ENCODE peak calls at places on chromosomes 16 and 17, in four cellular contexts. One of them, this sample, is unnamed.

GRCh38 chr16:82808036-82808435 is 181.3 kb downstream of the CDH13 start:
- DNase-seq in NCI-H2081: no peak
- DNase-seq in HCEC 1CT: no peak
- DNase-seq in left ventricle myocardium inferior: no peak
- DNase-seq in this sample: no peak

GRCh38 chr17:37493249-37494027 is 3.7 kb downstream of the DUSP14 start:
- DNase-seq in NCI-H2081: no peak
- DNase-seq in HCEC 1CT: peak; percentile 96
- DNase-seq in left ventricle myocardium inferior: no peak
- DNase-seq in this sample: no peak

GRCh38 chr16:2782583-2783351 is 4.6 kb downstream of the PRSS33 start:
- DNase-seq in NCI-H2081: no peak
- DNase-seq in HCEC 1CT: no peak
- DNase-seq in left ventricle myocardium inferior: no peak
- DNase-seq in this sample: no peak

GRCh38 chr16:89742948-89743347 is 21.6 kb downstream of the ZNF276 start:
- DNase-seq in NCI-H2081: no peak
- DNase-seq in HCEC 1CT: no peak
- DNase-seq in left ventricle myocardium inferior: no peak
- DNase-seq in this sample: no peak

GRCh38 chr16:87956771-87957279 is 5.6 kb downstream of the BANP start:
- DNase-seq in NCI-H2081: no peak
- DNase-seq in HCEC 1CT: peak; percentile 36
- DNase-seq in left ventricle myocardium inferior: no peak
- DNase-seq in this sample: no peak

GRCh38 chr16:58128181-58128631 is 975 bp downstream of the CFAP20 start:
- DNase-seq in NCI-H2081: no peak
- DNase-seq in HCEC 1CT: no peak
- DNase-seq in left ventricle myocardium inferior: no peak
- DNase-seq in this sample: no peak

GRCh38 chr17:57372156-57372555 is 115.8 kb downstream of the MSI2 start:
- DNase-seq in NCI-H2081: no peak
- DNase-seq in HCEC 1CT: peak; percentile 48
- DNase-seq in left ventricle myocardium inferior: no peak
- DNase-seq in this sample: no peak

GRCh38 chr17:38354466-38354865 is 2.8 kb downstream of the SOCS7 start:
- DNase-seq in NCI-H2081: no peak
- DNase-seq in HCEC 1CT: no peak
- DNase-seq in left ventricle myocardium inferior: no peak
- DNase-seq in this sample: no peak

GRCh38 chr17:27743288-27743885 is 56.9 kb downstream of the NOS2 start:
- DNase-seq in NCI-H2081: no peak
- DNase-seq in HCEC 1CT: no peak
- DNase-seq in left ventricle myocardium inferior: no peak
- DNase-seq in this sample: no peak

GRCh38 chr16:49755291-49755611 is 100.7 kb downstream of the ZNF423 start:
- DNase-seq in NCI-H2081: no peak
- DNase-seq in HCEC 1CT: no peak
- DNase-seq in left ventricle myocardium inferior: no peak
- DNase-seq in this sample: peak; percentile 4

GRCh38 chr16:75378616-75379015 is 54.7 kb downstream of the CFDP1 start:
- DNase-seq in NCI-H2081: no peak
- DNase-seq in HCEC 1CT: peak; percentile 19
- DNase-seq in left ventricle myocardium inferior: no peak
- DNase-seq in this sample: no peak

GRCh38 chr17:1640329-1641064 is 5.0 kb downstream of the SCARF1 start:
- DNase-seq in NCI-H2081: no peak
- DNase-seq in HCEC 1CT: no peak
- DNase-seq in left ventricle myocardium inferior: no peak
- DNase-seq in this sample: no peak

GRCh38 chr16:11078812-11079459 is 134.6 kb downstream of the CLEC16A start:
- DNase-seq in NCI-H2081: no peak
- DNase-seq in HCEC 1CT: peak; percentile 49
- DNase-seq in left ventricle myocardium inferior: no peak
- DNase-seq in this sample: no peak

GRCh38 chr17:41777157-41777578 is 9.3 kb downstream of the JUP start:
- DNase-seq in NCI-H2081: no peak
- DNase-seq in HCEC 1CT: peak; percentile 24
- DNase-seq in left ventricle myocardium inferior: peak; percentile 77
- DNase-seq in this sample: no peak

GRCh38 chr17:31318298-31319190 is 2.9 kb downstream of the EVI2A start:
- DNase-seq in NCI-H2081: no peak
- DNase-seq in HCEC 1CT: peak; percentile 74
- DNase-seq in left ventricle myocardium inferior: peak; percentile 40
- DNase-seq in this sample: peak; percentile 8

GRCh38 chr16:89191033-89191900 is 9.1 kb downstream of the SLC22A31 start:
- DNase-seq in NCI-H2081: no peak
- DNase-seq in HCEC 1CT: no peak
- DNase-seq in left ventricle myocardium inferior: no peak
- DNase-seq in this sample: no peak

GRCh38 chr17:21263351-21263750 is 10.1 kb upstream of the NATD1 start:
- DNase-seq in NCI-H2081: no peak
- DNase-seq in HCEC 1CT: peak; percentile 82
- DNase-seq in left ventricle myocardium inferior: no peak
- DNase-seq in this sample: no peak

GRCh38 chr17:75815399-75815798 is 28.8 kb downstream of the UNC13D start:
- DNase-seq in NCI-H2081: no peak
- DNase-seq in HCEC 1CT: no peak
- DNase-seq in left ventricle myocardium inferior: no peak
- DNase-seq in this sample: no peak

GRCh38 chr17:74446551-74447500 is 14.9 kb downstream of the GPRC5C start:
- DNase-seq in NCI-H2081: peak; percentile 12
- DNase-seq in HCEC 1CT: no peak
- DNase-seq in left ventricle myocardium inferior: peak; percentile 77
- DNase-seq in this sample: no peak

GRCh38 chr16:49477250-49477895 is 103.8 kb downstream of the C16orf78 start:
- DNase-seq in NCI-H2081: no peak
- DNase-seq in HCEC 1CT: no peak
- DNase-seq in left ventricle myocardium inferior: no peak
- DNase-seq in this sample: no peak